ENCODE peak calls at places on chromosome 18, in ten cellular contexts. One of them, this sample, is unnamed.

GRCh38 chr18:45201029-45201428 is 414.2 kb upstream of the SLC14A2 start:
- DNase-seq in WTC11: no peak
- DNase-seq in RWPE2: no peak
- DNase-seq in HFF-Myc: no peak
- DNase-seq in neural crest cell: no peak
- DNase-seq in NCI-H1092: no peak
- DNase-seq in NCI-H774: no peak
- DNase-seq in H54: no peak
- DNase-seq in EL: no peak
- DNase-seq in fibroblast of mammary gland: no peak
- DNase-seq in this sample: no peak

GRCh38 chr18:5304232-5304631 is 8.7 kb upstream of the ZBTB14 start:
- DNase-seq in EL: no peak
- DNase-seq in H54: no peak
- DNase-seq in WTC11: no peak
- DNase-seq in NCI-H1092: no peak
- DNase-seq in HFF-Myc: no peak
- DNase-seq in RWPE2: no peak
- DNase-seq in fibroblast of mammary gland: no peak
- DNase-seq in neural crest cell: no peak
- DNase-seq in NCI-H774: no peak
- DNase-seq in this sample: no peak

GRCh38 chr18:11387880-11388279 is 221.5 kb upstream of the SLC35G4 start:
- DNase-seq in WTC11: peak
- DNase-seq in fibroblast of mammary gland: peak
- DNase-seq in EL: peak
- DNase-seq in NCI-H774: no peak
- DNase-seq in NCI-H1092: no peak
- DNase-seq in HFF-Myc: no peak
- DNase-seq in neural crest cell: no peak
- DNase-seq in H54: peak
- DNase-seq in RWPE2: no peak
- DNase-seq in this sample: peak

GRCh38 chr18:13429016-13429415 is 210.5 kb downstream of the LDLRAD4 start:
- DNase-seq in RWPE2: no peak
- DNase-seq in H54: no peak
- DNase-seq in NCI-H1092: no peak
- DNase-seq in HFF-Myc: no peak
- DNase-seq in NCI-H774: no peak
- DNase-seq in WTC11: no peak
- DNase-seq in fibroblast of mammary gland: no peak
- DNase-seq in EL: no peak
- DNase-seq in neural crest cell: no peak
- DNase-seq in this sample: no peak

GRCh38 chr18:35661483-35662146 is 80.1 kb downstream of the GALNT1 start:
- DNase-seq in NCI-H774: no peak
- DNase-seq in HFF-Myc: no peak
- DNase-seq in neural crest cell: no peak
- DNase-seq in NCI-H1092: no peak
- DNase-seq in RWPE2: no peak
- DNase-seq in WTC11: no peak
- DNase-seq in EL: no peak
- DNase-seq in H54: no peak
- DNase-seq in fibroblast of mammary gland: no peak
- DNase-seq in this sample: peak

GRCh38 chr18:30457156-30457555 is 585.4 kb downstream of the DSC3 start:
- DNase-seq in neural crest cell: no peak
- DNase-seq in HFF-Myc: no peak
- DNase-seq in fibroblast of mammary gland: no peak
- DNase-seq in WTC11: no peak
- DNase-seq in EL: no peak
- DNase-seq in RWPE2: no peak
- DNase-seq in H54: no peak
- DNase-seq in NCI-H1092: no peak
- DNase-seq in NCI-H774: no peak
- DNase-seq in this sample: peak

GRCh38 chr18:55840601-55841170 is 252.7 kb upstream of the TCF4 start:
- DNase-seq in fibroblast of mammary gland: no peak
- DNase-seq in NCI-H1092: no peak
- DNase-seq in RWPE2: no peak
- DNase-seq in H54: no peak
- DNase-seq in neural crest cell: no peak
- DNase-seq in HFF-Myc: no peak
- DNase-seq in EL: no peak
- DNase-seq in NCI-H774: no peak
- DNase-seq in WTC11: no peak
- DNase-seq in this sample: no peak

GRCh38 chr18:49874238-49874637 is 60.9 kb upstream of the ACAA2 start:
- DNase-seq in fibroblast of mammary gland: no peak
- DNase-seq in NCI-H1092: no peak
- DNase-seq in neural crest cell: no peak
- DNase-seq in WTC11: no peak
- DNase-seq in NCI-H774: no peak
- DNase-seq in HFF-Myc: no peak
- DNase-seq in H54: no peak
- DNase-seq in RWPE2: no peak
- DNase-seq in EL: no peak
- DNase-seq in this sample: no peak

GRCh38 chr18:47797126-47797525 is 133.3 kb downstream of the SMAD2 start:
- DNase-seq in WTC11: no peak
- DNase-seq in NCI-H774: no peak
- DNase-seq in fibroblast of mammary gland: no peak
- DNase-seq in H54: no peak
- DNase-seq in NCI-H1092: no peak
- DNase-seq in HFF-Myc: no peak
- DNase-seq in EL: no peak
- DNase-seq in RWPE2: no peak
- DNase-seq in neural crest cell: no peak
- DNase-seq in this sample: no peak

GRCh38 chr18:70380915-70381896 is 92.4 kb downstream of the SOCS6 start:
- DNase-seq in EL: no peak
- DNase-seq in fibroblast of mammary gland: no peak
- DNase-seq in neural crest cell: peak
- DNase-seq in RWPE2: no peak
- DNase-seq in WTC11: peak
- DNase-seq in H54: no peak
- DNase-seq in NCI-H774: peak
- DNase-seq in NCI-H1092: no peak
- DNase-seq in HFF-Myc: no peak
- DNase-seq in this sample: no peak

GRCh38 chr18:2717407-2717806 is 61.9 kb downstream of the SMCHD1 start:
- DNase-seq in RWPE2: no peak
- DNase-seq in HFF-Myc: no peak
- DNase-seq in H54: no peak
- DNase-seq in WTC11: no peak
- DNase-seq in EL: no peak
- DNase-seq in neural crest cell: no peak
- DNase-seq in fibroblast of mammary gland: no peak
- DNase-seq in NCI-H774: no peak
- DNase-seq in NCI-H1092: no peak
- DNase-seq in this sample: no peak

GRCh38 chr18:31102020-31102684 is at the start of gene DSC2:
- DNase-seq in neural crest cell: peak
- DNase-seq in RWPE2: peak
- DNase-seq in NCI-H774: peak
- DNase-seq in fibroblast of mammary gland: no peak
- DNase-seq in WTC11: peak
- DNase-seq in HFF-Myc: no peak
- DNase-seq in NCI-H1092: no peak
- DNase-seq in EL: no peak
- DNase-seq in H54: no peak
- DNase-seq in this sample: no peak

GRCh38 chr18:28541941-28542340 is 365.0 kb upstream of the CDH2 start:
- DNase-seq in WTC11: no peak
- DNase-seq in EL: no peak
- DNase-seq in NCI-H1092: no peak
- DNase-seq in HFF-Myc: no peak
- DNase-seq in NCI-H774: no peak
- DNase-seq in fibroblast of mammary gland: no peak
- DNase-seq in neural crest cell: no peak
- DNase-seq in H54: no peak
- DNase-seq in RWPE2: no peak
- DNase-seq in this sample: no peak

GRCh38 chr18:3015203-3015590 is 2.3 kb upstream of the LPIN2 start:
- DNase-seq in EL: peak
- DNase-seq in NCI-H774: no peak
- DNase-seq in fibroblast of mammary gland: peak
- DNase-seq in neural crest cell: no peak
- DNase-seq in RWPE2: no peak
- DNase-seq in HFF-Myc: peak
- DNase-seq in NCI-H1092: no peak
- DNase-seq in WTC11: no peak
- DNase-seq in H54: peak
- DNase-seq in this sample: peak

This sample was measured in LHCN-M2.